ENCODE peak calls at places on chromosomes 7 and 10, in four cellular contexts. One of them, this sample, is unnamed.

GRCh38 chr7:141665208-141666035 is 36.5 kb downstream of the DENND11 start:
- DNase-seq in HTR-8/SVneo: no peak
- DNase-seq in NB4: no peak
- DNase-seq in neural crest cell: no peak
- DNase-seq in this sample: no peak

GRCh38 chr7:76396039-76396732 is 13.3 kb downstream of the SSC4D start:
- DNase-seq in HTR-8/SVneo: no peak
- DNase-seq in neural crest cell: no peak
- DNase-seq in NB4: no peak
- DNase-seq in this sample: no peak

GRCh38 chr10:1372212-1372611 is 316.0 kb downstream of the WDR37 start:
- DNase-seq in HTR-8/SVneo: no peak
- DNase-seq in neural crest cell: no peak
- DNase-seq in NB4: no peak
- DNase-seq in this sample: no peak

GRCh38 chr7:154827007-154827406 is 175.9 kb downstream of the PAXIP1 start:
- DNase-seq in NB4: no peak
- DNase-seq in HTR-8/SVneo: no peak
- DNase-seq in neural crest cell: no peak
- DNase-seq in this sample: no peak

GRCh38 chr7:35255909-35256876 is 2.3 kb upstream of the TBX20 start:
- DNase-seq in neural crest cell: peak
- DNase-seq in NB4: no peak
- DNase-seq in HTR-8/SVneo: no peak
- DNase-seq in this sample: no peak

GRCh38 chr7:99004216-99004615 is 125.9 kb downstream of the TRRAP start:
- DNase-seq in NB4: no peak
- DNase-seq in neural crest cell: no peak
- DNase-seq in HTR-8/SVneo: no peak
- DNase-seq in this sample: no peak

GRCh38 chr7:84040365-84040764 is 154.2 kb downstream of the SEMA3A start:
- DNase-seq in NB4: no peak
- DNase-seq in neural crest cell: peak
- DNase-seq in HTR-8/SVneo: no peak
- DNase-seq in this sample: peak

GRCh38 chr10:9289811-9290210 is 1235.3 kb downstream of the GATA3 start:
- DNase-seq in neural crest cell: no peak
- DNase-seq in HTR-8/SVneo: no peak
- DNase-seq in NB4: no peak
- DNase-seq in this sample: no peak

GRCh38 chr7:33806284-33807157 is 98.8 kb upstream of the BMPER start:
- DNase-seq in NB4: no peak
- DNase-seq in HTR-8/SVneo: no peak
- DNase-seq in neural crest cell: no peak
- DNase-seq in this sample: no peak

GRCh38 chr7:84137812-84138211 is 56.8 kb downstream of the SEMA3A start:
- DNase-seq in neural crest cell: no peak
- DNase-seq in NB4: no peak
- DNase-seq in HTR-8/SVneo: no peak
- DNase-seq in this sample: no peak

GRCh38 chr10:78510566-78511323 is 477.1 kb downstream of the RPS24 start:
- DNase-seq in neural crest cell: no peak
- DNase-seq in HTR-8/SVneo: no peak
- DNase-seq in NB4: no peak
- DNase-seq in this sample: no peak

GRCh38 chr10:73591935-73592699 is 975 bp upstream of the USP54 start:
- DNase-seq in neural crest cell: peak
- DNase-seq in NB4: peak
- DNase-seq in HTR-8/SVneo: no peak
- DNase-seq in this sample: no peak

GRCh38 chr7:112714917-112715316 is 75.3 kb downstream of the TMEM168 start:
- DNase-seq in neural crest cell: no peak
- DNase-seq in HTR-8/SVneo: no peak
- DNase-seq in NB4: no peak
- DNase-seq in this sample: no peak

GRCh38 chr7:26508917-26509316 is 217.3 kb downstream of the SNX10 start:
- DNase-seq in neural crest cell: no peak
- DNase-seq in HTR-8/SVneo: no peak
- DNase-seq in NB4: no peak
- DNase-seq in this sample: peak

GRCh38 chr7:149090397-149091195 is at the start of gene ZNF786:
- DNase-seq in HTR-8/SVneo: peak
- DNase-seq in NB4: peak
- DNase-seq in neural crest cell: peak
- DNase-seq in this sample: peak

GRCh38 chr7:99024066-99024465 is 119.8 kb downstream of the SMURF1 start:
- DNase-seq in neural crest cell: no peak
- DNase-seq in HTR-8/SVneo: no peak
- DNase-seq in NB4: no peak
- DNase-seq in this sample: no peak

GRCh38 chr7:86904949-86905834 is 154.3 kb downstream of the ELAPOR2 start:
- DNase-seq in NB4: peak
- DNase-seq in HTR-8/SVneo: no peak
- DNase-seq in neural crest cell: peak
- DNase-seq in this sample: peak

GRCh38 chr10:84179059-84179710 is 5.6 kb downstream of the GPR15LG start:
- DNase-seq in HTR-8/SVneo: no peak
- DNase-seq in NB4: no peak
- DNase-seq in neural crest cell: no peak
- DNase-seq in this sample: peak

GRCh38 chr10:101839421-101840063 is 4.1 kb downstream of the KCNIP2 start:
- DNase-seq in NB4: no peak
- DNase-seq in HTR-8/SVneo: no peak
- DNase-seq in neural crest cell: peak
- DNase-seq in this sample: no peak

GRCh38 chr10:9209105-9209798 is 1154.8 kb downstream of the GATA3 start:
- DNase-seq in neural crest cell: peak
- DNase-seq in NB4: peak
- DNase-seq in HTR-8/SVneo: peak
- DNase-seq in this sample: peak

GRCh38 chr7:123594813-123595241 is 6.8 kb upstream of the ASB15 start:
- DNase-seq in neural crest cell: peak
- DNase-seq in HTR-8/SVneo: no peak
- DNase-seq in NB4: no peak
- DNase-seq in this sample: peak

GRCh38 chr7:17441557-17441956 is 143.1 kb downstream of the AHR start:
- DNase-seq in neural crest cell: no peak
- DNase-seq in HTR-8/SVneo: no peak
- DNase-seq in NB4: no peak
- DNase-seq in this sample: no peak

GRCh38 chr10:74589226-74589673 is 237.2 kb upstream of the KAT6B start:
- DNase-seq in HTR-8/SVneo: peak
- DNase-seq in NB4: peak
- DNase-seq in neural crest cell: peak
- DNase-seq in this sample: peak

GRCh38 chr10:42969909-42970308 is 107.0 kb upstream of the RET start:
- DNase-seq in NB4: no peak
- DNase-seq in neural crest cell: no peak
- DNase-seq in HTR-8/SVneo: no peak
- DNase-seq in this sample: no peak

GRCh38 chr7:99090811-99091582 is 52.9 kb downstream of the SMURF1 start:
- DNase-seq in HTR-8/SVneo: no peak
- DNase-seq in NB4: no peak
- DNase-seq in neural crest cell: no peak
- DNase-seq in this sample: no peak

GRCh38 chr10:35458500-35459448 is 122.5 kb downstream of the CCNY start:
- DNase-seq in neural crest cell: no peak
- DNase-seq in NB4: no peak
- DNase-seq in HTR-8/SVneo: no peak
- DNase-seq in this sample: no peak

GRCh38 chr10:100969175-100970075 is at the start of gene SEMA4G:
- DNase-seq in neural crest cell: peak
- DNase-seq in NB4: peak
- DNase-seq in HTR-8/SVneo: peak
- DNase-seq in this sample: no peak

GRCh38 chr10:69009360-69009759 is 20.8 kb downstream of the KIFBP start:
- DNase-seq in neural crest cell: no peak
- DNase-seq in HTR-8/SVneo: no peak
- DNase-seq in NB4: no peak
- DNase-seq in this sample: no peak

GRCh38 chr10:43353495-43354324 is 17.7 kb upstream of the FXYD4 start:
- DNase-seq in neural crest cell: no peak
- DNase-seq in NB4: no peak
- DNase-seq in HTR-8/SVneo: no peak
- DNase-seq in this sample: no peak

GRCh38 chr10:125084191-125085186 is 75.9 kb downstream of the CTBP2 start:
- DNase-seq in neural crest cell: no peak
- DNase-seq in NB4: no peak
- DNase-seq in HTR-8/SVneo: peak
- DNase-seq in this sample: peak

GRCh38 chr10:131125511-131126225 is 185.9 kb downstream of the TCERG1L start:
- DNase-seq in NB4: no peak
- DNase-seq in neural crest cell: no peak
- DNase-seq in HTR-8/SVneo: no peak
- DNase-seq in this sample: no peak

GRCh38 chr7:116809636-116810266 is 52.6 kb upstream of the CAPZA2 start:
- DNase-seq in HTR-8/SVneo: peak
- DNase-seq in NB4: peak
- DNase-seq in neural crest cell: peak
- DNase-seq in this sample: peak

GRCh38 chr10:3902809-3903410 is 117.9 kb upstream of the KLF6 start:
- DNase-seq in HTR-8/SVneo: no peak
- DNase-seq in neural crest cell: no peak
- DNase-seq in NB4: no peak
- DNase-seq in this sample: no peak

GRCh38 chr7:48087349-48087748 is 1.7 kb upstream of the UPP1 start:
- DNase-seq in HTR-8/SVneo: no peak
- DNase-seq in neural crest cell: no peak
- DNase-seq in NB4: peak
- DNase-seq in this sample: no peak

GRCh38 chr10:29140991-29141390 is 147.9 kb upstream of the LYZL1 start:
- DNase-seq in HTR-8/SVneo: peak
- DNase-seq in NB4: no peak
- DNase-seq in neural crest cell: no peak
- DNase-seq in this sample: no peak

GRCh38 chr10:130020651-130021372 is 56.7 kb upstream of the EBF3 start:
- DNase-seq in NB4: peak
- DNase-seq in neural crest cell: no peak
- DNase-seq in HTR-8/SVneo: no peak
- DNase-seq in this sample: no peak

GRCh38 chr10:34801066-34801738 is 13.9 kb downstream of the PARD3 start:
- DNase-seq in NB4: no peak
- DNase-seq in neural crest cell: no peak
- DNase-seq in HTR-8/SVneo: no peak
- DNase-seq in this sample: no peak

GRCh38 chr10:132570771-132571564 is 33.4 kb downstream of the INPP5A start:
- DNase-seq in HTR-8/SVneo: no peak
- DNase-seq in neural crest cell: no peak
- DNase-seq in NB4: peak
- DNase-seq in this sample: no peak

GRCh38 chr7:147170341-147171012 is 1053.9 kb downstream of the CNTNAP2 start:
- DNase-seq in HTR-8/SVneo: no peak
- DNase-seq in NB4: no peak
- DNase-seq in neural crest cell: no peak
- DNase-seq in this sample: no peak

This sample was measured in NCI-H1092.